ENCODE peak calls at places on chromosomes 2 and 18, in five cellular contexts. T is tibial nerve, E is endodermal cell, A is astrocyte of the spinal cord, D is MM.1S. F is an unnamed sample.

GRCh38 chr2:216583157-216583556 is 50.1 kb upstream of the IGFBP2 start:
- DNase-seq in T (no peak), E (no peak), A (peak), D (no peak), F (no peak)

GRCh38 chr2:25794544-25795276 is 83.6 kb downstream of the ASXL2 start:
- DNase-seq in T (no peak), D (peak), E (no peak), A (no peak), F (no peak)

GRCh38 chr2:172856561-172856960 is 120.9 kb downstream of the RAPGEF4 start:
- DNase-seq in D (no peak), E (no peak), T (no peak), A (no peak), F (no peak)

GRCh38 chr2:166768393-166769123 is 119.7 kb upstream of the XIRP2 start:
- DNase-seq in A (no peak), E (no peak), T (no peak), D (no peak), F (no peak)

GRCh38 chr2:181354626-181355025 is 102.6 kb upstream of the ITGA4 start:
- DNase-seq in A (peak), T (no peak), D (no peak), E (no peak), F (no peak)

GRCh38 chr2:173851256-173851655 is 113.9 kb downstream of the SP3 start:
- DNase-seq in T (no peak), D (no peak), E (peak), A (peak), F (no peak)

GRCh38 chr18:12973562-12974213 is 17.5 kb upstream of the CEP192 start:
- DNase-seq in D (no peak), A (no peak), T (no peak), E (no peak), F (no peak)

GRCh38 chr2:95260028-95261023 is 13.9 kb upstream of the PROM2 start:
- DNase-seq in D (no peak), A (no peak), T (no peak), E (no peak), F (no peak)

GRCh38 chr18:23107718-23108117 is 27.6 kb upstream of the CABLES1 start:
- DNase-seq in D (no peak), A (peak), E (no peak), T (no peak), F (no peak)

GRCh38 chr2:101223814-101224231 is 28.9 kb upstream of the CNOT11 start:
- DNase-seq in E (no peak), T (no peak), A (no peak), D (peak), F (peak)

GRCh38 chr2:157761520-157761919 is 114.6 kb downstream of the ACVR1 start:
- DNase-seq in E (no peak), T (no peak), D (no peak), A (peak), F (no peak)

GRCh38 chr2:45886229-45886663 is 234.8 kb downstream of the PRKCE start:
- DNase-seq in A (no peak), D (no peak), E (no peak), T (no peak), F (no peak)

GRCh38 chr2:180599804-180600203 is 380.6 kb upstream of the UBE2E3 start:
- DNase-seq in E (no peak), D (no peak), T (no peak), A (no peak), F (no peak)

GRCh38 chr2:144996225-144996795 is 476.4 kb upstream of the ZEB2 start:
- DNase-seq in A (peak), E (no peak), T (no peak), D (no peak), F (no peak)

GRCh38 chr2:22850310-22850709 is 534.7 kb upstream of the KLHL29 start:
- DNase-seq in T (no peak), E (no peak), A (no peak), D (no peak), F (no peak)

GRCh38 chr2:151976945-151977353 is 121.9 kb downstream of the CACNB4 start:
- DNase-seq in E (no peak), T (no peak), D (peak), A (no peak), F (no peak)

GRCh38 chr2:36267194-36267593 is 88.4 kb upstream of the CRIM1 start:
- DNase-seq in D (no peak), E (no peak), T (no peak), A (no peak), F (no peak)

GRCh38 chr2:241852981-241853631 is 5.6 kb downstream of the PDCD1 start:
- DNase-seq in T (peak), D (no peak), A (no peak), E (no peak), F (no peak)

GRCh38 chr18:79327199-79327545 is 68.6 kb upstream of the NFATC1 start:
- DNase-seq in E (no peak), A (no peak), D (no peak), T (no peak), F (no peak)

GRCh38 chr2:182248898-182249297 is 177.9 kb downstream of the PDE1A start:
- DNase-seq in E (no peak), D (no peak), A (no peak), T (no peak), F (no peak)

GRCh38 chr2:237540823-237541222 is 25.6 kb upstream of the PRLH start:
- DNase-seq in T (peak), A (peak), E (no peak), D (no peak), F (no peak)

GRCh38 chr18:24603151-24603550 is 142.7 kb downstream of the HRH4 start:
- DNase-seq in T (no peak), E (no peak), A (no peak), D (no peak), F (no peak)

GRCh38 chr2:207633686-207634085 is 8.5 kb upstream of the METTL21A start:
- DNase-seq in T (no peak), D (no peak), E (no peak), A (no peak), F (no peak)

DNA sequence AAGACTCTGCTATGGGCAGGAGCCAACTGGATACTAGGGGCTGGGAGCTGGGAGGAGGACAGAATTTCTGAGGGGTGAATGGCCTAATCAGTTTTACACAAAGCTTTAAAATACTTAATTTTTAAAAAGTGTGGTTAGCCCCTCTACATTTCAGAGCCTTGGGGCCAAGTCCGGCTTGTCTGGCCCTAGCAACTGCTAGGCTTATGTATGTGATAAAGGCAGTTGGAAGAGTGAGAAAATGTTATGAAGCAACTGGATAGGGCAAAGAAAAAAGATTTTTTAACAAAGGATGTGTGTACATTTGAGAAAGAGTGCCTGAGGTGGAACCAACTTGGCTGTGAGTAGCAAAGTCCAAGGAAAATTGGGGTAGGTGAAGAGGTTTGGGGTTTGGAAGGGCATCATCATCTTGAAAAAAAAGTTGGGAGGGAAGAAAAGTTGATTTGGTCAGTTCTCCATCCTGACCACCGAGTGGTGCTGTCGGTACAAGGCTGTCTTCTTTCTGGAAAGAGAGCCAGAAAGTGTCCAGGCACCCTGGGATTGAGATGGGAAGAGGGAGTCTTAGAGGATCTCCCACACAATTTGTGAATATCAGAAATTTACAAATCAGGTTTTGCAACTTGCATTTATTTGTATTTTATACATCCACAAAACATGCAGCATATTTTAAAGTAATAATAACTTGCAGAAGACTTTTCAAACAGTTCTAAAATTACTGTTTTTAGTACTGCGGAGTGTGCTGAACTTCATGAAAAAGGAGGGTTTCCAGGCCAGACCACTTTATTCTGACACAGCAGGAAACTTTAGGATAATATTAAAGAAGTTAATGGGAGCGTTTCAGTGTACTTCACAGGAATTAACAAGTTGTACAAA is 10.5 kb upstream of the CDK15 start:
- DNase-seq in A (peak), T (no peak), E (peak), D (peak), F (no peak)
- TF ChIP-seq CTCF in A (peak), T (peak), E (peak), D (peak), F (no peak)

GRCh38 chr2:40243581-40243980 is 208.3 kb downstream of the SLC8A1 start:
- DNase-seq in D (no peak), A (peak), T (no peak), E (no peak), F (no peak)
- TF ChIP-seq CTCF in D (no peak), A (no peak), T (no peak), E (no peak), F (no peak)

GRCh38 chr2:8986327-8986976 is 17.0 kb downstream of the MBOAT2 start:
- DNase-seq in E (peak), D (peak), A (no peak), T (no peak), F (no peak)
- TF ChIP-seq CTCF in E (peak), D (peak), A (peak), T (no peak), F (no peak)

GRCh38 chr2:202072226-202072625 is 829 bp upstream of the KIAA2012 start:
- DNase-seq in A (no peak), D (no peak), E (peak), T (no peak), F (no peak)
- TF ChIP-seq CTCF in A (peak), D (peak), E (peak), T (peak), F (no peak)

GRCh38 chr2:199663157-199663556 is 187.8 kb downstream of the FTCDNL1 start:
- DNase-seq in T (no peak), D (peak), E (no peak), A (no peak), F (no peak)

DNA sequence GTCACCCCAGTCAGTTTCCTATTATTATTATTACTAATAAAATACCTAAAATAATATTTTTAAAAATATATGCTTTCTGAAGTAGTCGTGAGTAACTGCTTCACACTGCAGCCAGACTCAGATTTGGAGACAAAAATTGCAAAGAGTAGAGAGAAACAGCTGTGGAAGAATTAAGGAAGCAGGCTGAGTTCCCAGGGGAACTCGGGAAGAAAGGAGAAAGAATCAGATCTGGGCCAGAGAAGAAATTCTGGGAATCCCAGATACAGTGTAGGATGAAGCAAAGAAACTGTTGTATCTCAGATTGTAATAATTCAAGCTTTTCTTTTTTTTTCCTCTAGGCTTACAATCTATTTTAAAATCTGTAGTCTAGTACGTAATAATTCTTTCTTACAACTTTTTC is 182.3 kb downstream of the FTCDNL1 start:
- DNase-seq in D (no peak), E (no peak), T (no peak), A (no peak), F (no peak)
- TF ChIP-seq CTCF in D (no peak), E (no peak), T (no peak), A (no peak), F (no peak)

GRCh38 chr2:70995227-70995729 is 605 bp upstream of the TEX261 start:
- DNase-seq in T (no peak), A (peak), D (peak), E (peak), F (no peak)
- TF ChIP-seq CTCF in T (peak), A (peak), D (peak), E (peak), F (no peak)

GRCh38 chr2:18690342-18690741 is 101.0 kb upstream of the NT5C1B start:
- DNase-seq in D (no peak), A (no peak), E (peak), T (no peak), F (no peak)
- TF ChIP-seq CTCF in D (peak), A (peak), E (peak), T (no peak), F (no peak)

GRCh38 chr2:31319391-31320175 is 85.6 kb downstream of the EHD3 start:
- DNase-seq in A (peak), T (no peak), E (no peak), D (peak), F (no peak)

GRCh38 chr2:31312898-31313297 is 78.9 kb downstream of the EHD3 start:
- DNase-seq in T (no peak), D (no peak), E (no peak), A (peak), F (no peak)

GRCh38 chr2:31322376-31322775 is 88.4 kb downstream of the EHD3 start:
- DNase-seq in D (no peak), E (no peak), T (no peak), A (peak), F (no peak)

GRCh38 chr2:31318360-31319336 is 84.7 kb downstream of the EHD3 start:
- DNase-seq in A (peak), T (no peak), E (no peak), D (peak), F (peak)

DNA sequence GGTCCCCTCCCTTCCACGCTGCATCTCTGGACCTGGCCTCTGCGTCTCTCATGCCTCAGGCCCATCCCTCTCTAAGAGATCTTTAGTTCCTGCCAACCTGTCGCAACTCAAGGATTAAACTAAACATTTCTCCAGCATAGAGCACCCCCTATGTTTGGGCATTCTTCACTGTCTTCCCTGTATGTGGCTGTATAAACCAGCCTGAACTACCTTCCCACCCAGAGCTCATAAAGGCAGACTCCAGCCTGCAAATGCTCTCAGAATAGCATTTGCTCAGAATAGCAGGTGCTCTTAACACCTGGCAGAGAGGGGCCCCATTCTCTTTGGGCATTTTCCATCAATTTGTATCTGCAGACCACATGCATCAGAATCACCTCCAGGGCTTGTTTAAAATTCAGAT is 83.4 kb downstream of the EHD3 start:
- DNase-seq in T (no peak), D (no peak), A (no peak), E (no peak), F (no peak)
- TF ChIP-seq CTCF in T (no peak), D (no peak), A (no peak), E (no peak), F (no peak)

DNA sequence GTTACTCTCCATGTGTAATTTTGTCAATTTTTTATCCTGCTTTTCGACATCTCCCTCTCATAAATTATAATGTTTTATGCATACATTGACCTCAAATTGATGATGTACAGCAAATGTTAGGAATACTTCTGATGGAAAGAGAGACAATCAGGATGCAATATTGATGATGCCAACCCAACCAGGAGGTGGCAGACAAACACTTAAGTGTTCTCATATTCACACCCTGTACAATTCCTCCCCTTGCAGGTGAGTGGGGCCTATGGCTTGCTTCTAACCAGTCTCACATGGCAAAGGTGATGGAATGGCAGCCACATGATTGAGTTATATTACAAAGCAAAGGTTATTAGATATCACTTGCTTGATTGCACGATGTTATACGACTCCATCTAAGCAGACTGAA is 594.3 kb upstream of the REG3G start:
- DNase-seq in A (no peak), T (no peak), E (no peak), D (no peak), F (no peak)
- TF ChIP-seq CTCF in A (no peak), T (no peak), E (peak), D (no peak), F (no peak)

F was measured in activated B cell treated with CpG ODN at 0.5 μM for 24 hours.